ENCODE peak calls at places on chromosomes 2 and 18, in five cellular contexts. C is posterior vena cava, S is activated T-cell treated with anti-CD3 and anti-CD28 coated beads for 24 hours, M is activated T-helper 1 cell treated with Interleukin-2 at 50 U/mL for 16 hours, W is HCEC 1CT. B is an unnamed sample.

GRCh38 chr2:55587-56448 is 9.5 kb upstream of the FAM110C start:
- DNase-seq in C (no peak), S (no peak), M (no peak), W (no peak), B (no peak)

GRCh38 chr2:8893978-8894820 is 56.8 kb upstream of the KIDINS220 start:
- DNase-seq in C (no peak), S (no peak), M (no peak), W (no peak), B (no peak)

GRCh38 chr2:45494275-45494977 is 116.6 kb downstream of the SRBD1 start:
- DNase-seq in C (no peak), S (no peak), M (no peak), W (peak), B (peak)

GRCh38 chr2:190514676-190515075 is 19.8 kb downstream of the NEMP2 start:
- DNase-seq in C (no peak), S (no peak), M (no peak), W (peak), B (no peak)

GRCh38 chr2:14520385-14520945 is 112.1 kb upstream of the LRATD1 start:
- DNase-seq in C (no peak), S (no peak), M (no peak), W (no peak), B (no peak)

GRCh38 chr2:48439102-48439501 is 90.9 kb upstream of the STON1 start:
- DNase-seq in C (no peak), S (no peak), M (no peak), W (no peak), B (no peak)

GRCh38 chr2:37366773-37367172 is 22.3 kb downstream of the QPCT start:
- DNase-seq in C (no peak), S (no peak), M (no peak), W (no peak), B (no peak)

GRCh38 chr18:10736984-10737383 is 211.2 kb downstream of the NAPG start:
- DNase-seq in C (no peak), S (no peak), M (no peak), W (no peak), B (no peak)

GRCh38 chr2:218569038-218569431 is 396 bp downstream of the CNOT9 start:
- DNase-seq in C (peak), S (peak), M (peak), W (peak), B (no peak)

GRCh38 chr2:85997016-85997970 is 108.4 kb downstream of the POLR1A start:
- DNase-seq in C (no peak), S (no peak), M (no peak), W (no peak), B (no peak)

GRCh38 chr18:68564961-68565360 is 149.9 kb downstream of the TMX3 start:
- DNase-seq in C (no peak), S (no peak), M (no peak), W (no peak), B (no peak)

GRCh38 chr2:216292886-216293291 is 79.4 kb downstream of the MARCHF4 start:
- DNase-seq in C (no peak), S (no peak), M (no peak), W (no peak), B (no peak)

GRCh38 chr18:12836551-12836950 is 47.5 kb downstream of the PTPN2 start:
- DNase-seq in C (no peak), S (no peak), M (no peak), W (no peak), B (no peak)

GRCh38 chr2:164657129-164657528 is 35.8 kb upstream of the GRB14 start:
- DNase-seq in C (no peak), S (no peak), M (no peak), W (peak), B (no peak)

GRCh38 chr2:16281451-16282330 is 341.3 kb downstream of the MYCN start:
- DNase-seq in C (no peak), S (no peak), M (no peak), W (no peak), B (no peak)

GRCh38 chr2:18749912-18750526 is 160.7 kb upstream of the NT5C1B start:
- DNase-seq in C (no peak), S (peak), M (no peak), W (peak), B (peak)

GRCh38 chr2:28358668-28359201 is 33.9 kb upstream of the FOSL2 start:
- DNase-seq in C (no peak), S (no peak), M (no peak), W (no peak), B (no peak)